ENCODE peak calls at places on chromosomes 1 and 21, in four cellular contexts. Q, P, C and B are unnamed samples.

GRCh38 chr1:75133754-75134655 is at the start of gene LHX8:
- DNase-seq in Q (no peak), P (no peak), C (peak; percentile 13), B (no peak)

GRCh38 chr1:217896490-217896889 is 265.3 kb downstream of the SPATA17 start:
- DNase-seq in Q (peak; percentile 32), P (no peak), C (no peak), B (no peak)

GRCh38 chr1:214331827-214332423 is 51.0 kb downstream of the SMYD2 start:
- DNase-seq in Q (peak; percentile 47), P (no peak), C (peak; percentile 64), B (peak; percentile 24)

GRCh38 chr1:232472485-232473041 is 157.4 kb downstream of the SIPA1L2 start:
- DNase-seq in Q (peak; percentile 64), P (no peak), C (no peak), B (peak; percentile 4)

GRCh38 chr1:12172042-12172851 is 5.5 kb downstream of the TNFRSF1B start:
- DNase-seq in Q (no peak), P (no peak), C (no peak), B (no peak)

GRCh38 chr1:108068141-108068540 is 103.2 kb upstream of the VAV3 start:
- DNase-seq in Q (no peak), P (no peak), C (no peak), B (no peak)

GRCh38 chr1:31954607-31955283 is 16.6 kb upstream of the PTP4A2 start:
- DNase-seq in Q (peak; percentile 99), P (peak; percentile 77), C (no peak), B (peak; percentile 86)

GRCh38 chr1:43329995-43330751 is 7.4 kb upstream of the MPL start:
- DNase-seq in Q (peak; percentile 89), P (peak; percentile 40), C (peak; percentile 34), B (peak; percentile 30)

GRCh38 chr1:234728740-234729139 is 118.8 kb upstream of the IRF2BP2 start:
- DNase-seq in Q (no peak), P (no peak), C (no peak), B (no peak)

GRCh38 chr1:224707849-224708725 is 92.0 kb downstream of the CNIH3 start:
- DNase-seq in Q (peak; percentile 98), P (no peak), C (peak; percentile 15), B (peak; percentile 78)

GRCh38 chr1:147722114-147722513 is 38.3 kb downstream of the GJA5 start:
- DNase-seq in Q (no peak), P (no peak), C (no peak), B (no peak)

GRCh38 chr21:14591882-14592281 is 45.8 kb upstream of the SAMSN1 start:
- DNase-seq in Q (peak; percentile 87), P (peak; percentile 44), C (peak; percentile 17), B (no peak)

GRCh38 chr21:31865429-31865970 is 7.3 kb upstream of the HUNK start:
- DNase-seq in Q (no peak), P (no peak), C (no peak), B (no peak)

GRCh38 chr1:43507296-43508295 is 23.1 kb upstream of the PTPRF start:
- DNase-seq in Q (no peak), P (no peak), C (no peak), B (no peak)

GRCh38 chr21:21187579-21187978 is 189.4 kb downstream of the NCAM2 start:
- DNase-seq in Q (peak; percentile 48), P (no peak), C (no peak), B (no peak)

GRCh38 chr1:13737388-13737787 is 37.4 kb downstream of the PRDM2 start:
- DNase-seq in Q (no peak), P (no peak), C (peak; percentile 18), B (no peak)

GRCh38 chr1:209633335-209633997 is 18.8 kb downstream of the LAMB3 start:
- DNase-seq in Q (peak; percentile 52), P (no peak), C (no peak), B (peak; percentile 59)

GRCh38 chr1:87052986-87053385 is 138.6 kb downstream of the HS2ST1 start:
- DNase-seq in Q (no peak), P (no peak), C (no peak), B (no peak)

GRCh38 chr1:66618390-66618789 is 84.4 kb downstream of the SGIP1 start:
- DNase-seq in Q (peak; percentile 71), P (no peak), C (peak; percentile 37), B (peak; percentile 25)

GRCh38 chr1:109148838-109149555 is 35.1 kb downstream of the ELAPOR1 start:
- DNase-seq in Q (no peak), P (no peak), C (no peak), B (no peak)

GRCh38 chr1:1079408-1080121 is 5.5 kb upstream of the RNF223 start:
- DNase-seq in Q (peak; percentile 80), P (no peak), C (peak; percentile 55), B (peak; percentile 96)

GRCh38 chr1:185483647-185484450 is 166.8 kb upstream of the IVNS1ABP start:
- DNase-seq in Q (peak; percentile 94), P (no peak), C (no peak), B (peak; percentile 91)

GRCh38 chr1:232462200-232462599 is 167.7 kb downstream of the SIPA1L2 start:
- DNase-seq in Q (no peak), P (no peak), C (no peak), B (no peak)

GRCh38 chr21:39456665-39457064 is 4.9 kb downstream of the SH3BGR start:
- DNase-seq in Q (no peak), P (no peak), C (no peak), B (no peak)
- TF ChIP-seq CTCF in Q (peak; percentile 22), P (no peak), C (no peak), B (peak; percentile 63)

DNA sequence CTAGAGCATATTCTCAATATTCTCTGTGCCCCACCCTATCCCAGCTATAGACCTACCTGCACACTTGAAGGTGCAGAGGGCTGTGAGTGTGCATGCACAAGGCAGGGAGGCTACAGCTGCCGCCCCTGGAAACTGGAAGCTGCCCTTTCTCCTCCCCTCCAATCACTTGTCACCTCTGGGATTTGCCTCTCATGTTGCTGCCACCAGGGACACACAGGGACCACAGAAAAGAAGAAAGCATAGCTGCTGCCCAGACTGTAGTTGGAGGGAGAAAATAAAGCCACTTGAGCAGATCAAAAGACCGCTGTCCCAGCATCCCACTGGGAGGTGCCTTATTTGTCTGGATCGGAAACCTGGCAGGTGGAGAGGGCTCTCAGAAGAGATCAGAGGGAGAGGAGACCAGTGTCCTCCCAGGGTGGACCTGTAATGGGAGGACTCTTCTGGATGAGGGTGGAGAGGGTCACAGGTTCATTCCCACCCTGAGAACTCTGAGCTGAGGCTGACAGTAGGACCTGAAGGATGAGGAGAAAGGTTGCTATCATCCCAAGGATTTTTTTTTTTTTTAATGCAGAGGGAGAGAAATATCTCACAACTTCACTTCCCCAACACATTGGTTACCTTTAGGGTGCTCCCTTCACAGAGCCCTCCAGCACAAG is 7.6 kb upstream of the INPP5B start:
- DNase-seq in Q (no peak), P (no peak), C (no peak), B (no peak)
- TF ChIP-seq CTCF in Q (no peak), P (no peak), C (no peak), B (no peak)

GRCh38 chr1:37692834-37693175 is 489 bp downstream of the CDCA8 start:
- DNase-seq in Q (no peak), P (no peak), C (no peak), B (no peak)
- TF ChIP-seq CTCF in Q (no peak), P (no peak), C (no peak), B (no peak)

DNA sequence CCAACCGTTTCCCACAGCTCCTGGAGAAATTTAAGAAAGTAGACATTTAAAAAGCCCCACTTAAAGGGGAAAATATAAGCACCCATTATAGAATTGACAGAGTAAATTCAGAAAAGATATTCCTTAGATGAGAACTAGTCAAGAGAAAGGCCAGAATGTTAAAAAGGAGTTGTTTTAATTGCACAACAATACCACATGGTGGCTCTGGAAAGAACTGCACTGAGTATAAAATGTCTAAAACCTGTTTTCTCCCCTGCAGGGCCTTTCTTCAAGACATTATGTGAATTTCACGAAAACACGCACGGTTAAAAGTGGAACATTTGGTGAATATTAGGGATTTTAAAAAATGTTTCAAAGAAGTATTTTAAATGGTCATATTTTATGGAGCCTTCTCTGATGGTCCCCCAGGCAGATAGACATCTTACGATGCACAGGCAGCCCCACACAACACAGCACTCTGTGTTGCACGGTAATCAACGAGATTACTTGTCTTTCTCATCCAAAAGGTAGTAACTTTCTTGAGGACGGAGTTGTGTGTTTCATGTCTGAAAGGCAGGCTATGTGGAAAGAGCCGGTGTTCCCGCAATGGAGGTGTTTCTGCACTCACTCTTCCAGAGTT is 101.9 kb downstream of the PRRX1 start:
- DNase-seq in Q (peak; percentile 70), P (no peak), C (peak; percentile 17), B (peak; percentile 34)
- TF ChIP-seq CTCF in Q (peak; percentile 68), P (no peak), C (peak; percentile 21), B (peak; percentile 82)

GRCh38 chr1:96487961-96488360 is 233.6 kb upstream of the PTBP2 start:
- DNase-seq in Q (peak; percentile 38), P (no peak), C (no peak), B (no peak)

GRCh38 chr1:96487404-96487803 is 234.2 kb upstream of the PTBP2 start:
- DNase-seq in Q (no peak), P (no peak), C (no peak), B (no peak)

GRCh38 chr1:96488777-96489176 is 232.8 kb upstream of the PTBP2 start:
- DNase-seq in Q (no peak), P (no peak), C (peak; percentile 21), B (no peak)

DNA sequence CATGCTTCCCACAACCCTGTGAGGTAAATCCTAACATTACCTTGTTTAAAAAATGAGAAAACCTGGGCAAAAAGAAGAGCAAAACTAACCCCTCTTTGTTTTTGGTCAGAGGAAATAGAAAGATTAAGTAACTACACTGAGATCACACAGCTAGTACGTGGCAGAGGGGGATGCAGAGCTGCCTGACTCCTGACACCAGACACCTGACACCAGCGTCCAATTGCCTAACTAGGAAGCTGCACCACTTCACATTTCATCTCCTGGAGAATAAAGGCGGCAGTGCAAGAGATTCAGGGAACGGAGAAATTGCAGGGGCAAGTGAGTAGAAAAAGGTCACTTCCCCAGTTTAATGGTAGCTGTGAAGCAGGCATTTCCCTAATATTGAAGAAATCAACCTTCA is 229.3 kb upstream of the PTBP2 start:
- DNase-seq in Q (no peak), P (no peak), C (no peak), B (no peak)
- TF ChIP-seq CTCF in Q (no peak), P (no peak), C (no peak), B (no peak)

DNA sequence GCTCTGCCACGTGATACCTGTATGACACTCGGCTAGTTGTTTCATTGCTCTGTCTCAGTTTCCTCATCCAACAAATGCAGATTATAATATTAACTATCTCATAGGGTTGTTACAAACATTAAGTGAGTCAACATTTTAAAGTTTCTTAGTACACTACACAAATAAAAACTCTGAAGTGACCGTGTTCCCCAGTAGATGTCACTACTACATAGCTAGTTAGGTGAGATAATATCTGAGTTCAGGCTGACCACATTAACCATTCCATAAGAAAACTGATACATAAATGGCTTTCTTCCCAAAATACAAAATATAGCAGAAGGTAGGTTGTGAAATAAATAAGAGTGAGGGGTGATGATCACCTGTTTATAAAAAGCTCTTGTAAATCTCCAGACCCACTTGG is 214.1 kb downstream of the NUF2 start:
- DNase-seq in Q (peak; percentile 56), P (no peak), C (peak; percentile 3), B (peak; percentile 48)
- TF ChIP-seq CTCF in Q (peak; percentile 47), P (no peak), C (no peak), B (peak; percentile 79)

GRCh38 chr21:41667136-41667535 is 99.7 kb downstream of the RIPK4 start:
- DNase-seq in Q (no peak), P (no peak), C (no peak), B (no peak)

GRCh38 chr21:41664881-41665765 is 101.7 kb downstream of the RIPK4 start:
- DNase-seq in Q (peak; percentile 64), P (no peak), C (no peak), B (peak; percentile 35)

GRCh38 chr21:41663805-41664788 is 102.8 kb downstream of the RIPK4 start:
- DNase-seq in Q (peak; percentile 44), P (no peak), C (peak; percentile 15), B (no peak)

GRCh38 chr21:41666641-41667051 is 100.2 kb downstream of the RIPK4 start:
- DNase-seq in Q (no peak), P (no peak), C (no peak), B (no peak)

GRCh38 chr21:41665766-41666595 is 100.9 kb downstream of the RIPK4 start:
- DNase-seq in Q (no peak), P (no peak), C (no peak), B (no peak)
- TF ChIP-seq CTCF in Q (no peak), P (no peak), C (no peak), B (no peak)